ENCODE peak calls at places on chromosomes 5 and 9, in ten cellular contexts. X is right lobe of liver, N is lower leg skin, K is transverse colon, Y is tibial nerve, C is Peyer's patch, I is sigmoid colon, B is prostate gland, O is K562, R is HepG2. L is an unnamed sample.

GRCh38 chr5:139415221-139415861 is 11.5 kb upstream of the SPATA24 start:
- DNase-seq in K (no peak), R (no peak), O (no peak), C (no peak), X (no peak), I (peak; percentile 82), Y (no peak), N (no peak), B (peak; percentile 68), L (no peak)

GRCh38 chr9:87292449-87293191 is 205.0 kb upstream of the DAPK1 start:
- DNase-seq in B (no peak), R (no peak), I (no peak), N (no peak), Y (no peak), X (no peak), C (no peak), O (no peak), K (no peak), L (no peak)

GRCh38 chr5:158387499-158387898 is 528.6 kb upstream of the CLINT1 start:
- DNase-seq in K (no peak), O (no peak), N (no peak), Y (no peak), X (no peak), B (no peak), I (no peak), C (no peak), R (no peak), L (no peak)

GRCh38 chr9:123365881-123366528 is 10.0 kb downstream of the CRB2 start:
- DNase-seq in R (no peak), N (no peak), Y (no peak), O (no peak), K (no peak), B (no peak), X (no peak), I (no peak), C (no peak), L (no peak)

GRCh38 chr5:140054086-140054689 is 11.1 kb upstream of the NRG2 start:
- DNase-seq in C (no peak), I (no peak), X (no peak), O (no peak), N (no peak), R (no peak), K (no peak), Y (no peak), B (no peak), L (no peak)

GRCh38 chr9:114081441-114082016 is 3.4 kb upstream of the AMBP start:
- DNase-seq in O (no peak), C (peak; percentile 45), N (no peak), K (no peak), X (no peak), I (peak; percentile 60), B (no peak), R (peak; percentile 84), Y (no peak), L (no peak)

GRCh38 chr5:9335754-9336495 is 209.9 kb downstream of the SEMA5A start:
- DNase-seq in Y (no peak), R (no peak), X (no peak), I (no peak), B (no peak), O (no peak), K (no peak), N (no peak), C (no peak), L (no peak)

GRCh38 chr5:51960617-51961115 is 577.4 kb downstream of the ISL1 start:
- DNase-seq in C (no peak), K (no peak), I (no peak), Y (no peak), B (no peak), R (no peak), N (no peak), X (no peak), O (no peak), L (no peak)

GRCh38 chr9:12838546-12838945 is 63.7 kb downstream of the LURAP1L start:
- DNase-seq in O (no peak), X (no peak), R (no peak), C (no peak), N (no peak), I (no peak), K (no peak), B (no peak), Y (no peak), L (no peak)

GRCh38 chr5:168766038-168766700 is 187.0 kb upstream of the PANK3 start:
- DNase-seq in I (no peak), N (no peak), K (no peak), Y (no peak), R (no peak), B (no peak), C (no peak), O (no peak), X (no peak), L (no peak)

GRCh38 chr9:137705443-137705863 is 86.6 kb downstream of the EHMT1 start:
- DNase-seq in C (peak; percentile 87), R (no peak), X (no peak), N (no peak), K (peak; percentile 62), Y (no peak), O (no peak), B (no peak), I (no peak), L (no peak)

GRCh38 chr9:112180387-112180881 is 5.3 kb upstream of the SUSD1 start:
- DNase-seq in X (no peak), K (no peak), R (peak; percentile 86), I (no peak), O (peak; percentile 72), Y (no peak), N (no peak), C (no peak), B (no peak), L (peak; percentile 59)

GRCh38 chr5:29654990-29655389 is 1538.5 kb upstream of the CDH6 start:
- DNase-seq in K (no peak), O (no peak), R (no peak), X (no peak), C (no peak), B (no peak), Y (no peak), N (no peak), I (no peak), L (no peak)

GRCh38 chr5:173055983-173056782 is at the start of gene CREBRF:
- DNase-seq in Y (peak; percentile 95), R (peak; percentile 91), O (peak; percentile 98), K (peak; percentile 98), C (peak; percentile 99), B (peak; percentile 97), N (peak; percentile 96), X (peak; percentile 99), I (peak; percentile 99), L (peak; percentile 97)
- TF ChIP-seq POLR2A in Y (peak; percentile 68), R (no peak), O (peak; percentile 62), K (peak; percentile 60), C (peak; percentile 12), B (peak; percentile 60), N (no peak), X (peak; percentile 42), I (peak; percentile 19), L (peak; percentile 39)

GRCh38 chr5:10832421-10832820 is 71.4 kb upstream of the DAP start:
- DNase-seq in O (no peak), N (no peak), I (no peak), X (no peak), K (no peak), R (no peak), C (no peak), Y (no peak), B (no peak), L (no peak)

GRCh38 chr5:10834695-10835094 is 73.7 kb upstream of the DAP start:
- DNase-seq in R (no peak), N (no peak), I (no peak), B (no peak), K (no peak), O (no peak), X (no peak), Y (no peak), C (no peak), L (no peak)

GRCh38 chr5:10828241-10828640 is 67.2 kb upstream of the DAP start:
- DNase-seq in R (no peak), X (no peak), K (no peak), B (no peak), C (no peak), Y (no peak), N (no peak), O (no peak), I (no peak), L (no peak)

GRCh38 chr5:10832987-10833386 is 72.0 kb upstream of the DAP start:
- DNase-seq in R (peak; percentile 85), O (no peak), X (no peak), C (no peak), I (no peak), Y (no peak), K (no peak), N (no peak), B (no peak), L (no peak)

GRCh38 chr5:10831416-10831815 is 70.4 kb upstream of the DAP start:
- DNase-seq in I (no peak), K (no peak), Y (no peak), O (no peak), X (no peak), N (no peak), C (no peak), B (no peak), R (no peak), L (no peak)
- TF ChIP-seq POLR2A in I (no peak), K (no peak), Y (no peak), O (no peak), X (no peak), N (no peak), C (no peak), B (no peak), R (no peak), L (no peak)

GRCh38 chr9:109568089-109568488 is 70.0 kb upstream of the PTPN3 start:
- DNase-seq in C (no peak), N (no peak), O (no peak), K (no peak), I (no peak), R (no peak), X (no peak), B (no peak), Y (no peak), L (no peak)
- TF ChIP-seq POLR2A in C (no peak), N (no peak), O (no peak), K (no peak), I (no peak), R (no peak), X (no peak), B (no peak), Y (no peak), L (no peak)

DNA sequence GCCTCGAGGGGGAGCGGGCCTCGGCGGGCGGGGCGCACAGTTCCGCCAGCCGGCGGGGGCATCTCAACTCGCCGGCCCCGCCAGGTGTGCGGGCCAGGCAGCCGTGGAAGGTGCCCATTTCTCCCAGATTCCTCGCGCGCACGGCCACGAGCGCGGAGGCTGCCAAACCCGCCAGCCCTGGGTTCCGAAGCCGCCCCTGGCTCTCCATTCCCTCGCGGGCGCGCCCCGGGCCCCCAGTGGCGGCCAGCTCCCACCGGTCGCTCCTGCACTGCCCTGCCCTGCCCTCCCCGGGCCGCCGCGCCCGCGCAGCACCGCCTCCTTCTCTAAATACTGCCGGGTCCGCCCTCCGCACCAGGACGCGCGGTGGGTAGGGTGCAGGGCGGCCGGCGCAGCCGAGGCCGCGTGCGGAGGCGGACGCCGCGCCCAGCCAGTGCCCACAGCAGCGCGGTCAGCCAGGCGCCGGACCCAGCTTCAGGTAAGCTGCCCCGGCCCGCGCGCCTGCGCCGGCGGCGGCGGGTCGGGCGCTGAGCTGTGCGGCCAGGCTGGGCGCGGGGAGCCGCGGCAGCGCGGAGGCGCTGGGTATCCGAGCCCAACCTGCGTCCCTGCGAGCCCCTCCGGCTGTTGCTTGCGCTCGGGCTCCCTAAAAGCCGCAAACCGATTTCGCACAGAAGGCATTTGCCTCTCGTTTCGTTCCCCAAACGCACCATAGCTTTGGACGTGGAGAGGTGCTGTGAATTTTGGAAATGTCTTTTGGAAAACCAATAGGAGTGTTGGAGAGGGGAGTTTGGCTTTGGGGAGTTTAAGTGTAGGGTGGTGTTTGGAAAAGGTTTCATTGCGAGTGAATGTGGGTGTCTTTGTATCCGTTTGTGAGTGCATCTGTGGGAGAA is at the start of gene TMEM171:
- DNase-seq in R (no peak), K (peak; percentile 86), X (peak; percentile 91), N (no peak), Y (no peak), B (no peak), O (no peak), I (no peak), C (peak; percentile 82), L (peak; percentile 56)
- TF ChIP-seq POLR2A in R (no peak), K (peak; percentile 76), X (peak; percentile 95), N (no peak), Y (no peak), B (no peak), O (no peak), I (no peak), C (peak; percentile 97), L (no peak)

L was measured in erythroblast.